ENCODE peak calls at places on chromosomes 5 and 9, in six cellular contexts. One of them, this sample, is unnamed.

GRCh38 chr9:761155-761792 is 80.2 kb upstream of the DMRT1 start:
- DNase-seq in tibial nerve: no peak
- DNase-seq in progenitor cell of endocrine pancreas: no peak
- DNase-seq in mesothelial cell of epicardium: no peak
- DNase-seq in tibial artery: no peak
- DNase-seq in WTC11: no peak
- DNase-seq in this sample: no peak

GRCh38 chr9:122336189-122336588 is 34.6 kb upstream of the PTGS1 start:
- DNase-seq in tibial nerve: no peak
- DNase-seq in progenitor cell of endocrine pancreas: no peak
- DNase-seq in mesothelial cell of epicardium: no peak
- DNase-seq in tibial artery: no peak
- DNase-seq in WTC11: no peak
- DNase-seq in this sample: no peak

GRCh38 chr9:114911167-114911821 is 19.1 kb downstream of the TNFSF8 start:
- DNase-seq in tibial nerve: no peak
- DNase-seq in progenitor cell of endocrine pancreas: no peak
- DNase-seq in mesothelial cell of epicardium: no peak
- DNase-seq in tibial artery: no peak
- DNase-seq in WTC11: no peak
- DNase-seq in this sample: no peak

GRCh38 chr5:151155777-151156731 is 1.5 kb downstream of the ANXA6 start:
- DNase-seq in tibial nerve: no peak
- DNase-seq in progenitor cell of endocrine pancreas: no peak
- DNase-seq in mesothelial cell of epicardium: no peak
- DNase-seq in tibial artery: no peak
- DNase-seq in WTC11: no peak
- DNase-seq in this sample: no peak

GRCh38 chr5:122078116-122078865 is at the start of gene LOX:
- DNase-seq in tibial nerve: peak; percentile 68
- DNase-seq in progenitor cell of endocrine pancreas: peak; percentile 16
- DNase-seq in mesothelial cell of epicardium: no peak
- DNase-seq in tibial artery: peak; percentile 91
- DNase-seq in WTC11: peak; percentile 48
- DNase-seq in this sample: no peak

GRCh38 chr9:77598961-77599360 is 49.2 kb downstream of the GNA14 start:
- DNase-seq in tibial nerve: no peak
- DNase-seq in progenitor cell of endocrine pancreas: no peak
- DNase-seq in mesothelial cell of epicardium: no peak
- DNase-seq in tibial artery: no peak
- DNase-seq in WTC11: no peak
- DNase-seq in this sample: no peak

GRCh38 chr5:146042628-146043279 is 62.6 kb downstream of the PLAC8L1 start:
- DNase-seq in tibial nerve: no peak
- DNase-seq in progenitor cell of endocrine pancreas: no peak
- DNase-seq in mesothelial cell of epicardium: no peak
- DNase-seq in tibial artery: no peak
- DNase-seq in WTC11: no peak
- DNase-seq in this sample: no peak

GRCh38 chr5:132760043-132760420 is 12.8 kb downstream of the CCNI2 start:
- DNase-seq in tibial nerve: no peak
- DNase-seq in progenitor cell of endocrine pancreas: no peak
- DNase-seq in mesothelial cell of epicardium: no peak
- DNase-seq in tibial artery: no peak
- DNase-seq in WTC11: no peak
- DNase-seq in this sample: no peak

GRCh38 chr5:79771387-79771786 is 81.8 kb downstream of the CMYA5 start:
- DNase-seq in tibial nerve: no peak
- DNase-seq in progenitor cell of endocrine pancreas: no peak
- DNase-seq in mesothelial cell of epicardium: no peak
- DNase-seq in tibial artery: no peak
- DNase-seq in WTC11: no peak
- DNase-seq in this sample: no peak

GRCh38 chr5:174708466-174709207 is 15.7 kb upstream of the MSX2 start:
- DNase-seq in tibial nerve: no peak
- DNase-seq in progenitor cell of endocrine pancreas: no peak
- DNase-seq in mesothelial cell of epicardium: no peak
- DNase-seq in tibial artery: no peak
- DNase-seq in WTC11: no peak
- DNase-seq in this sample: no peak

GRCh38 chr9:2597483-2597882 is 24.1 kb upstream of the VLDLR start:
- DNase-seq in tibial nerve: no peak
- DNase-seq in progenitor cell of endocrine pancreas: no peak
- DNase-seq in mesothelial cell of epicardium: no peak
- DNase-seq in tibial artery: no peak
- DNase-seq in WTC11: no peak
- DNase-seq in this sample: no peak

GRCh38 chr5:179832039-179832745 is 11.5 kb downstream of the SQSTM1 start:
- DNase-seq in tibial nerve: no peak
- DNase-seq in progenitor cell of endocrine pancreas: no peak
- DNase-seq in mesothelial cell of epicardium: no peak
- DNase-seq in tibial artery: no peak
- DNase-seq in WTC11: no peak
- DNase-seq in this sample: no peak

GRCh38 chr9:21549251-21549765 is 67.2 kb upstream of the IFNE start:
- DNase-seq in tibial nerve: no peak
- DNase-seq in progenitor cell of endocrine pancreas: no peak
- DNase-seq in mesothelial cell of epicardium: no peak
- DNase-seq in tibial artery: no peak
- DNase-seq in WTC11: no peak
- DNase-seq in this sample: no peak

GRCh38 chr9:546797-547223 is 294.7 kb upstream of the DMRT1 start:
- DNase-seq in tibial nerve: no peak
- DNase-seq in progenitor cell of endocrine pancreas: no peak
- DNase-seq in mesothelial cell of epicardium: no peak
- DNase-seq in tibial artery: peak; percentile 31
- DNase-seq in WTC11: no peak
- DNase-seq in this sample: no peak

GRCh38 chr5:81164936-81165335 is 68.2 kb upstream of the CKMT2 start:
- DNase-seq in tibial nerve: no peak
- DNase-seq in progenitor cell of endocrine pancreas: no peak
- DNase-seq in mesothelial cell of epicardium: no peak
- DNase-seq in tibial artery: no peak
- DNase-seq in WTC11: no peak
- DNase-seq in this sample: no peak

GRCh38 chr5:81425569-81425968 is 31.6 kb upstream of the ACOT12 start:
- DNase-seq in tibial nerve: no peak
- DNase-seq in progenitor cell of endocrine pancreas: no peak
- DNase-seq in mesothelial cell of epicardium: no peak
- DNase-seq in tibial artery: no peak
- DNase-seq in WTC11: no peak
- DNase-seq in this sample: no peak

GRCh38 chr5:43753069-43753468 is 150.1 kb downstream of the NNT start:
- DNase-seq in tibial nerve: no peak
- DNase-seq in progenitor cell of endocrine pancreas: no peak
- DNase-seq in mesothelial cell of epicardium: no peak
- DNase-seq in tibial artery: no peak
- DNase-seq in WTC11: no peak
- DNase-seq in this sample: no peak

GRCh38 chr5:40171971-40172370 is 507.7 kb upstream of the PTGER4 start:
- DNase-seq in tibial nerve: no peak
- DNase-seq in progenitor cell of endocrine pancreas: no peak
- DNase-seq in mesothelial cell of epicardium: no peak
- DNase-seq in tibial artery: no peak
- DNase-seq in WTC11: no peak
- DNase-seq in this sample: no peak

GRCh38 chr9:12640021-12640587 is 53.1 kb upstream of the TYRP1 start:
- DNase-seq in tibial nerve: no peak
- DNase-seq in progenitor cell of endocrine pancreas: no peak
- DNase-seq in mesothelial cell of epicardium: no peak
- DNase-seq in tibial artery: no peak
- DNase-seq in WTC11: no peak
- DNase-seq in this sample: no peak

GRCh38 chr5:14901462-14902051 is 30.0 kb upstream of the ANKH start:
- DNase-seq in tibial nerve: no peak
- DNase-seq in progenitor cell of endocrine pancreas: no peak
- DNase-seq in mesothelial cell of epicardium: no peak
- DNase-seq in tibial artery: peak; percentile 32
- DNase-seq in WTC11: no peak
- DNase-seq in this sample: no peak

GRCh38 chr5:81247441-81247972 is 14.4 kb downstream of the CKMT2 start:
- DNase-seq in tibial nerve: no peak
- DNase-seq in progenitor cell of endocrine pancreas: no peak
- DNase-seq in mesothelial cell of epicardium: no peak
- DNase-seq in tibial artery: no peak
- DNase-seq in WTC11: no peak
- DNase-seq in this sample: no peak

GRCh38 chr9:36862206-36863145 is 171.6 kb downstream of the PAX5 start:
- DNase-seq in tibial nerve: no peak
- DNase-seq in progenitor cell of endocrine pancreas: peak; percentile 39
- DNase-seq in mesothelial cell of epicardium: no peak
- DNase-seq in tibial artery: no peak
- DNase-seq in WTC11: peak; percentile 74
- DNase-seq in this sample: no peak

GRCh38 chr9:5446451-5447236 is 3.7 kb upstream of the CD274 start:
- DNase-seq in tibial nerve: no peak
- DNase-seq in progenitor cell of endocrine pancreas: no peak
- DNase-seq in mesothelial cell of epicardium: no peak
- DNase-seq in tibial artery: no peak
- DNase-seq in WTC11: no peak
- DNase-seq in this sample: no peak

GRCh38 chr5:56148453-56148971 is 84.6 kb downstream of the ANKRD55 start:
- DNase-seq in tibial nerve: no peak
- DNase-seq in progenitor cell of endocrine pancreas: no peak
- DNase-seq in mesothelial cell of epicardium: no peak
- DNase-seq in tibial artery: no peak
- DNase-seq in WTC11: no peak
- DNase-seq in this sample: no peak

GRCh38 chr5:27026059-27026458 is 12.3 kb downstream of the CDH9 start:
- DNase-seq in tibial nerve: no peak
- DNase-seq in progenitor cell of endocrine pancreas: no peak
- DNase-seq in mesothelial cell of epicardium: no peak
- DNase-seq in tibial artery: no peak
- DNase-seq in WTC11: no peak
- DNase-seq in this sample: no peak

GRCh38 chr5:135059000-135059923 is 25.2 kb upstream of the PITX1 start:
- DNase-seq in tibial nerve: no peak
- DNase-seq in progenitor cell of endocrine pancreas: no peak
- DNase-seq in mesothelial cell of epicardium: no peak
- DNase-seq in tibial artery: no peak
- DNase-seq in WTC11: no peak
- DNase-seq in this sample: no peak

GRCh38 chr9:87682618-87683017 is 43.3 kb upstream of the CTSL start:
- DNase-seq in tibial nerve: no peak
- DNase-seq in progenitor cell of endocrine pancreas: no peak
- DNase-seq in mesothelial cell of epicardium: no peak
- DNase-seq in tibial artery: no peak
- DNase-seq in WTC11: no peak
- DNase-seq in this sample: no peak
- TF ChIP-seq CTCF in tibial nerve: no peak
- TF ChIP-seq CTCF in progenitor cell of endocrine pancreas: no peak
- TF ChIP-seq CTCF in mesothelial cell of epicardium: no peak
- TF ChIP-seq CTCF in tibial artery: no peak
- TF ChIP-seq CTCF in WTC11: no peak
- TF ChIP-seq CTCF in this sample: no peak

GRCh38 chr5:138464388-138465287 is 641 bp upstream of the EGR1 start:
- DNase-seq in tibial nerve: peak; percentile 94
- DNase-seq in progenitor cell of endocrine pancreas: peak; percentile 89
- DNase-seq in mesothelial cell of epicardium: peak; percentile 95
- DNase-seq in tibial artery: peak; percentile 96
- DNase-seq in WTC11: peak; percentile 97
- DNase-seq in this sample: peak; percentile 94
- TF ChIP-seq CTCF in tibial nerve: peak; percentile 28
- TF ChIP-seq CTCF in progenitor cell of endocrine pancreas: peak; percentile 29
- TF ChIP-seq CTCF in mesothelial cell of epicardium: peak; percentile 71
- TF ChIP-seq CTCF in tibial artery: peak; percentile 39
- TF ChIP-seq CTCF in WTC11: peak; percentile 23
- TF ChIP-seq CTCF in this sample: peak; percentile 16

GRCh38 chr5:123157797-123158528 is 68.9 kb downstream of the PRDM6 start:
- DNase-seq in tibial nerve: no peak
- DNase-seq in progenitor cell of endocrine pancreas: no peak
- DNase-seq in mesothelial cell of epicardium: no peak
- DNase-seq in tibial artery: no peak
- DNase-seq in WTC11: no peak
- DNase-seq in this sample: no peak
- TF ChIP-seq CTCF in tibial nerve: peak; percentile 8
- TF ChIP-seq CTCF in progenitor cell of endocrine pancreas: no peak
- TF ChIP-seq CTCF in mesothelial cell of epicardium: no peak
- TF ChIP-seq CTCF in tibial artery: no peak
- TF ChIP-seq CTCF in WTC11: no peak
- TF ChIP-seq CTCF in this sample: no peak

GRCh38 chr9:71768388-71769174 is at the start of gene CEMIP2:
- DNase-seq in tibial nerve: peak; percentile 71
- DNase-seq in progenitor cell of endocrine pancreas: peak; percentile 79
- DNase-seq in mesothelial cell of epicardium: peak; percentile 88
- DNase-seq in tibial artery: peak; percentile 87
- DNase-seq in WTC11: peak; percentile 91
- DNase-seq in this sample: peak; percentile 84

GRCh38 chr9:71772726-71773125 is 4.4 kb upstream of the CEMIP2 start:
- DNase-seq in tibial nerve: no peak
- DNase-seq in progenitor cell of endocrine pancreas: no peak
- DNase-seq in mesothelial cell of epicardium: no peak
- DNase-seq in tibial artery: no peak
- DNase-seq in WTC11: no peak
- DNase-seq in this sample: no peak

GRCh38 chr9:71767421-71768321 is 642 bp downstream of the CEMIP2 start:
- DNase-seq in tibial nerve: no peak
- DNase-seq in progenitor cell of endocrine pancreas: no peak
- DNase-seq in mesothelial cell of epicardium: no peak
- DNase-seq in tibial artery: no peak
- DNase-seq in WTC11: peak; percentile 40
- DNase-seq in this sample: no peak

GRCh38 chr9:71766663-71767062 is 1.6 kb downstream of the CEMIP2 start:
- DNase-seq in tibial nerve: no peak
- DNase-seq in progenitor cell of endocrine pancreas: no peak
- DNase-seq in mesothelial cell of epicardium: no peak
- DNase-seq in tibial artery: no peak
- DNase-seq in WTC11: no peak
- DNase-seq in this sample: no peak

DNA sequence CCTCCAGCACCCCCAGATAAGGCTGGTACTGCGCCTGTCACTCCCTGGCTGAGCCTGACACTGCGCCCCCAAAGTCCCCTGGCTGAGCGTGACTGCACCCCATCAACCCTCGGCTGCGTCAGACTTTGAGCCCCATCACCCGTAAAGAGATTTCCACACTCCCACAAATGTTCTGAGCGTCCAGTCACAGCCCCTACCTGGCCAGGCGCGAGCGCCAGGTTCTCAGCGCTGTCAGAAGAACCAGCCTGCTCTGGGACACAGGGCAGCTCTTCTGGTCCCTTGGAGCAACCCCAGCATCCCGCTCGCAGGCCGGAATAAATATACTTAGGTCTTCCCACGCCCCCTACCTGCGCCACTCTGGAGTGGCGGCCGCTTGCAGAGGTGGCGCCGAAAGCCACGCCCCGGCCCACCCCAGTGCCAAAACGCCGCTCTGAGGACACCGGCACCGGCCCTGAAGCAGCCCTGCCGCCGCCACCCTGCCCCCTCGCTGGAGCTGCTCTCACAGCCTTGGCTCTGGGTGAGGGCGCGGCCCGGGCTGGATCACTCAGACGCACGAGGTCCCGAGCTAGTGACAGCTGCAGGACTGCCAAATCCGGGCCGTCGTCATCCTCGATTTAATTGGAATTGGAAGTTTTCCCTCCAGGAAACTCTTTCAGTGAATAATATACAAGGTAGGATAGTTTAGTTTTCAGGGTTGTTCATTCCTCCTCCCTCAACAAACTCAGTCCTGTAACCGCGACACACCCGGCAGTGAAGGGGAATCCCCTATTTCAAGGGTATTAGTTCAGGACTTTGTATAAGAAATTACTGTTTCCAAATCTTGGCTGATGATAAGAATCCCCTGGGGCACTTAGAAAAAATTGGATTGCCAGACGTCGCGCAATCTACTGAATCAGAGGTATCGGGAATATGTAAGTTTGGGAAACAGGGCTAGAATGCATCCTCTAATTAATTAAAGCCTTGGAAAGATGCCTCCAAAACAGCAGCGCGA is 1.2 kb upstream of the CEMIP2 start:
- DNase-seq in tibial nerve: peak; percentile 47
- DNase-seq in progenitor cell of endocrine pancreas: peak; percentile 45
- DNase-seq in mesothelial cell of epicardium: peak; percentile 40
- DNase-seq in tibial artery: peak; percentile 83
- DNase-seq in WTC11: peak; percentile 89
- DNase-seq in this sample: peak; percentile 74
- TF ChIP-seq CTCF in tibial nerve: peak; percentile 11
- TF ChIP-seq CTCF in progenitor cell of endocrine pancreas: peak; percentile 31
- TF ChIP-seq CTCF in mesothelial cell of epicardium: peak; percentile 18
- TF ChIP-seq CTCF in tibial artery: no peak
- TF ChIP-seq CTCF in WTC11: peak; percentile 39
- TF ChIP-seq CTCF in this sample: no peak